ENCODE peak calls at places on chromosomes 13 and 19, in ten cellular contexts. P is thoracic aorta, Z is GM23338, M is mammary epithelial cell, X is ascending aorta, F is colonic mucosa, Q is A549, B is WERI-Rb-1, E is upper lobe of right lung, J is OCI-LY7. C is an unnamed sample.

GRCh38 chr19:16366433-16367268 is 42.0 kb downstream of the KLF2 start:
- DNase-seq in P (no peak), Z (peak), M (no peak), X (no peak), F (no peak), Q (no peak), B (no peak), E (no peak), J (peak), C (no peak)

GRCh38 chr19:42421591-42422031 is 5.6 kb downstream of the LIPE start:
- DNase-seq in P (no peak), Z (no peak), M (peak), X (peak), F (no peak), Q (no peak), B (no peak), E (no peak), J (no peak), C (no peak)

GRCh38 chr13:42497798-42498197 is 76.2 kb upstream of the TNFSF11 start:
- DNase-seq in P (no peak), Z (no peak), M (peak), X (no peak), F (no peak), Q (no peak), B (no peak), E (no peak), J (no peak), C (peak)

GRCh38 chr19:23287620-23288019 is 37.4 kb upstream of the ZNF724 start:
- DNase-seq in P (no peak), Z (peak), M (no peak), X (no peak), F (no peak), Q (no peak), B (no peak), E (no peak), J (peak), C (no peak)

GRCh38 chr13:40063278-40063698 is 407.8 kb downstream of the COG6 start:
- DNase-seq in P (no peak), Z (no peak), M (no peak), X (no peak), F (no peak), Q (no peak), B (no peak), E (no peak), J (no peak), C (peak)

GRCh38 chr13:28659611-28659970 is 661 bp downstream of the POMP start:
- DNase-seq in P (no peak), Z (no peak), M (peak), X (no peak), F (no peak), Q (no peak), B (no peak), E (no peak), J (no peak), C (no peak)

GRCh38 chr13:52644108-52644507 is 1.9 kb downstream of the HNRNPA1L2 start:
- DNase-seq in P (no peak), Z (no peak), M (no peak), X (no peak), F (no peak), Q (no peak), B (no peak), E (no peak), J (no peak), C (no peak)

GRCh38 chr13:45370922-45371406 is 30.0 kb upstream of the TPT1 start:
- DNase-seq in P (peak), Z (peak), M (no peak), X (peak), F (peak), Q (peak), B (peak), E (peak), J (peak), C (peak)

GRCh38 chr19:54905411-54905810 is 537 bp upstream of the NCR1 start:
- DNase-seq in P (no peak), Z (no peak), M (no peak), X (no peak), F (no peak), Q (no peak), B (no peak), E (no peak), J (no peak), C (no peak)

GRCh38 chr19:13764821-13765394 is 586 bp downstream of the MRI1 start:
- DNase-seq in P (no peak), Z (peak), M (no peak), X (no peak), F (no peak), Q (no peak), B (no peak), E (peak), J (no peak), C (peak)

GRCh38 chr19:1183543-1184172 is 9.6 kb upstream of the SBNO2 start:
- DNase-seq in P (no peak), Z (no peak), M (peak), X (no peak), F (peak), Q (peak), B (no peak), E (no peak), J (no peak), C (no peak)

GRCh38 chr13:73401769-73402168 is 343.0 kb downstream of the KLF5 start:
- DNase-seq in P (no peak), Z (peak), M (no peak), X (no peak), F (no peak), Q (no peak), B (no peak), E (no peak), J (no peak), C (no peak)

GRCh38 chr19:35038623-35039512 is 2.7 kb upstream of the HPN start:
- DNase-seq in P (no peak), Z (no peak), M (no peak), X (peak), F (no peak), Q (no peak), B (peak), E (no peak), J (no peak), C (no peak)

GRCh38 chr19:46813570-46814358 is 25.4 kb upstream of the SLC1A5 start:
- DNase-seq in P (no peak), Z (no peak), M (no peak), X (peak), F (peak), Q (peak), B (no peak), E (peak), J (no peak), C (no peak)

GRCh38 chr19:42178791-42179500 is 38.5 kb downstream of the DEDD2 start:
- DNase-seq in P (no peak), Z (peak), M (no peak), X (no peak), F (no peak), Q (peak), B (peak), E (no peak), J (peak), C (no peak)

GRCh38 chr13:22980936-22981335 is 199.8 kb upstream of the SGCG start:
- DNase-seq in P (no peak), Z (no peak), M (no peak), X (no peak), F (no peak), Q (no peak), B (no peak), E (no peak), J (no peak), C (no peak)

GRCh38 chr19:33616857-33617256 is 4.9 kb upstream of the CHST8 start:
- DNase-seq in P (no peak), Z (no peak), M (no peak), X (no peak), F (no peak), Q (no peak), B (no peak), E (no peak), J (no peak), C (no peak)

GRCh38 chr13:31043891-31044657 is 111.6 kb downstream of the TEX26 start:
- DNase-seq in P (peak), Z (peak), M (peak), X (peak), F (peak), Q (peak), B (peak), E (peak), J (peak), C (peak)

GRCh38 chr13:31048521-31048920 is 113.2 kb downstream of the HSPH1 start:
- DNase-seq in P (no peak), Z (peak), M (no peak), X (peak), F (no peak), Q (no peak), B (no peak), E (no peak), J (no peak), C (no peak)

GRCh38 chr13:31044658-31045620 is 112.5 kb downstream of the TEX26 start:
- DNase-seq in P (no peak), Z (no peak), M (peak), X (peak), F (peak), Q (no peak), B (no peak), E (no peak), J (no peak), C (no peak)

GRCh38 chr13:31046711-31047279 is 114.3 kb downstream of the TEX26 start:
- DNase-seq in P (no peak), Z (no peak), M (no peak), X (peak), F (peak), Q (no peak), B (peak), E (no peak), J (no peak), C (peak)

DNA sequence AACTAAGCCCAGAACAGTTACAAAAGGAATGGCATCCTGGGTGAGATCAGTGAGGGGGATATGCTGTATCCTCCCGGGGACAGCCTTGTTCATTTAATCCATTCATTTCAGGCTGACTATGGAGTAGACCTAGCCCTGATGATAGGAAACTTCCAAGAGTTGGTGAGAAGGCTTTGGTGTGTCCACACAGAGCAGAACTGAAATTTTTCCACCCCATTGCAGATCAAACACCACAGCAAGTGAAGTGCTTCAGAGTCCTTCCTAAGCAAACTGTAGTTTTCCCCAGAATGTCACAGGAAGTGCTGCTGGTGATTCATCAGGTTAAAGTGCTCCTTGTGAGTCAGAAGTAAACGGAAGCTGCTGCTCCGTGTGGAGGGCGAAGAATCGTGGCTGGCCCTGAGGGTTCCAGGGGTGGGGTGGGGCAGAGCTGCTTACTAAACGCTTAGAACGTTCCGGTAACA is 113.2 kb downstream of the TEX26 start:
- DNase-seq in P (peak), Z (no peak), M (peak), X (peak), F (peak), Q (peak), B (no peak), E (peak), J (no peak), C (peak)
- H3K27ac ChIP-seq in P (peak), Z (no peak), M (peak), X (peak), F (peak), Q (peak), B (no peak), E (peak), J (no peak), C (no peak)

GRCh38 chr13:50274181-50274580 is 258.9 kb downstream of the KCNRG start:
- DNase-seq in P (no peak), Z (no peak), M (no peak), X (no peak), F (no peak), Q (no peak), B (no peak), E (no peak), J (no peak), C (no peak)

GRCh38 chr13:50267917-50268316 is 252.7 kb downstream of the KCNRG start:
- DNase-seq in P (no peak), Z (no peak), M (no peak), X (no peak), F (no peak), Q (no peak), B (no peak), E (no peak), J (no peak), C (no peak)

GRCh38 chr13:50268500-50268899 is 253.3 kb downstream of the KCNRG start:
- DNase-seq in P (no peak), Z (no peak), M (no peak), X (no peak), F (no peak), Q (no peak), B (no peak), E (no peak), J (no peak), C (peak)
- TF ChIP-seq CTCF in P (no peak), Z (no peak), M (peak), X (no peak), F (no peak), Q (no peak), B (no peak), E (peak), J (peak), C (peak)

DNA sequence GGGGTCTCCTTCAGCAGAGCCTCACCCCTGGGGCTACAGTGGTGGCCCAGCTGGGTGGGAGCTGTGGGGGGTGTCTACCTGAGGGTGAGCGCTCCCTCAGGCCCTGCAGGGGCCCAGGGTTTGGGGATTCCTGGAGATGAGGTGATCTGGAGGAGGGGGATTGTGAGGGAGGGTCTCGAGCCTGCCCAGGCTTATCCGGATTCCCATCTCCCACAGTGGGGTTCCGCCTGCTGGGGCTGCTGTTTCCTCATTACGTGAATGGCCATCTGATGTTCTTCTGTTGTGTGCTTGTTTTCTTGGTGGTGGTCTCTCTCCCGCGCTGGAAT is 4.4 kb downstream of the PPP1R37 start:
- DNase-seq in P (no peak), Z (no peak), M (no peak), X (no peak), F (no peak), Q (no peak), B (no peak), E (no peak), J (no peak), C (no peak)
- H3K27ac ChIP-seq in P (no peak), Z (no peak), M (no peak), X (no peak), F (no peak), Q (peak), B (no peak), E (peak), J (no peak), C (no peak)

DNA sequence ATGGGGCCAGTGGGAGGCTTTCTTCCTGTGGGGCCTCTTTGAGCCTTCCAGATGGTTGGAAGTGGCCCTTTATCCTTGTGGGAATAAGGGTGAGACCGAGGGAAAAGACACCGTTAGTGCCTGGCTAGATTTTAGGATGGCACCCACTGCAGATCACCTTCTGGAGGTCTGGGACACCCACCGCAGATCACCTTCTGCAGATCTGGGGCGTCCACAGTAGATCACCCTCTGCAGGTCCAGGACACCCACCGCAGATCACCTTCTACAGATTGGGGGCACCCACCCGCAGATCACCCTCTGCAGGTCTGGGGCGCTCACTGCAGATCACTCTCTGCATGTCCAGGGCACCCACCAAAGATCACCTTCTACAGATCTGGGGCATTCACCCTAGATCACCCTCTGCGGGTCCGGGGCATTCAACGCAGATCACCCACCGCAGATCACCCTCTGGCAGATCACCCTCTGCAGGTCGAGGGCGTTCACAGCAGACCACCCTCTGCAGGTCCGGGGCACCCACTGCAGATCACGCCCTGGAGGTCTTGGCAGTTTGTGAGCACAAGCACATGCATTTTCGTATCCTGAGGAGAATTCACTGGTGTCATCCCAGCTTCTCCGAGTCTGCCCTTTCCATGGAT is 153.4 kb upstream of the TSHZ3 start:
- DNase-seq in P (no peak), Z (no peak), M (no peak), X (peak), F (no peak), Q (no peak), B (no peak), E (no peak), J (no peak), C (no peak)
- TF ChIP-seq CTCF in P (no peak), Z (no peak), M (no peak), X (no peak), F (no peak), Q (no peak), B (no peak), E (no peak), J (no peak), C (no peak)

DNA sequence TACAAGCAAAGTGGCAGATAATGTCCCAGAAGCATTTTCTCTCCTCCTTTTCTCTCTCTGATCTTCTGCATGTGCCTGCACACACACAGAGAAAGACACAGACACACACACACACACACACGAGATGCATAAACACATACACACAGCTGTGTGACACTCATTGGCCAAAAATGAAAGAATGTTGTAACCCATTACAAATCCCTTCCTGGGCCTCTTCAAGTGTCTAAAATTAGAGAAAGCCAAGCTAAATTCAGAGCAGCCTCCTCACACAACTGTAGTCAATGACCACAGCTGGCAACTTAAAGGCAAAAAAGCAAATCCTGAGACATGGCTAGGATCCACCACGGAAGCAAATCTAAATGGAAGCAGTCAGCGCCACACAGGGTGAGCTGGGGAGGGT is 620.8 kb downstream of the EFNB2 start:
- DNase-seq in P (no peak), Z (no peak), M (peak), X (no peak), F (no peak), Q (no peak), B (no peak), E (no peak), J (no peak), C (peak)
- H3K27ac ChIP-seq in P (no peak), Z (no peak), M (no peak), X (no peak), F (no peak), Q (no peak), B (no peak), E (no peak), J (no peak), C (peak)